ENCODE peak calls at places on chromosomes 7 and 10, in five cellular contexts. Z is body of pancreas, D is stomach, R is A549, K is suprapubic skin. N is an unnamed sample.

GRCh38 chr7:17770710-17771375 is 169.5 kb downstream of the SNX13 start:
- DNase-seq in Z (no peak), D (no peak), R (no peak), K (no peak), N (no peak)

GRCh38 chr10:114350751-114351150 is 53.6 kb downstream of the AFAP1L2 start:
- DNase-seq in Z (no peak), D (no peak), R (no peak), K (no peak), N (no peak)

GRCh38 chr7:27745064-27745583 is 5.2 kb downstream of the TAX1BP1 start:
- DNase-seq in Z (no peak), D (no peak), R (peak), K (no peak), N (peak)

GRCh38 chr10:69268761-69269416 is 9.4 kb upstream of the HK1 start:
- DNase-seq in Z (no peak), D (no peak), R (no peak), K (no peak), N (no peak)

GRCh38 chr10:133094286-133094685 is 6.6 kb downstream of the ADGRA1 start:
- DNase-seq in Z (no peak), D (no peak), R (no peak), K (no peak), N (no peak)

GRCh38 chr10:22251751-22252285 is 34.0 kb upstream of the EBLN1 start:
- DNase-seq in Z (no peak), D (peak), R (peak), K (no peak), N (peak)

GRCh38 chr10:11145498-11145855 is 127.8 kb downstream of the CELF2 start:
- DNase-seq in Z (no peak), D (peak), R (no peak), K (no peak), N (no peak)

GRCh38 chr7:69656890-69657289 is 58.6 kb downstream of the AUTS2 start:
- DNase-seq in Z (no peak), D (no peak), R (no peak), K (peak), N (peak)

GRCh38 chr10:80168111-80168511 is 35.6 kb downstream of the PLAC9 start:
- DNase-seq in Z (no peak), D (no peak), R (no peak), K (no peak), N (no peak)

GRCh38 chr10:112526906-112527305 is 79.9 kb downstream of the VTI1A start:
- DNase-seq in Z (no peak), D (no peak), R (peak), K (no peak), N (no peak)
- TF ChIP-seq POLR2A in Z (no peak), D (no peak), R (no peak), K (no peak), N (no peak)

DNA sequence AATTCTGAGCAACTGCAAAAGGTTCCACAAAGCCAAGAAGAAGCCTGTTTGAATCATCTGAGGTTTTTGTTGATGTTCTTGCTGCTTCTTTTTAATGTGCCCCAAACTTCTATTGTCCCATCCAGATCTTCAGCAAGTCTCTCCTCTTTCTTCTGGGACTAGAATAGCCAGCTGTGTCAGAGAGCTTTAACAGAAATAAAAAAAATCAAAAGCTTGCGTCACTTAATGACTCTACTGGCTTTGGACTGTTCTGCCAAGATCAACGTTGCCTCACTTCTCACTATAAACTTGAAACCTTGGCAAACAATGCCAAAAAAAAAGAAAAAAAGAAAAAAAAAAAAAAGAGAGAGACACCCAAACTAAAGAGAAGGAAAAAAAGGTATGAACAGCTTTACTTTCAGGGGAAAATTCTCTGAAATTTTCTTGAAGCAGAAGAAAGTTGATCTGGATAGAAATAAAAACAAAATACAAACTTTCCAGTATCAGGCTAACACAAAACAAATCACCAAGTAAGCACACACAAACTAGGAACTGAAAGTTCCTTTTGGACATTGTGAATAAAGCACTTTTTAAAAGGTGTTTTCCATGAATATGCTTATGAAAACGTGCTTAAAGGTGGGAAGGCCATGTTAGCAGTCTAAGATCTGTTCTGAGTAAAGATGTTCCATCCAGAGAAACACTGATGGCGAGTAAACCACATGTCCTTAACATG is 14.8 kb downstream of the USP54 start:
- DNase-seq in Z (peak), D (peak), R (peak), K (no peak), N (peak)
- TF ChIP-seq POLR2A in Z (peak), D (peak), R (no peak), K (no peak), N (no peak)

GRCh38 chr10:71611709-71612422 is 107.7 kb downstream of the C10orf105 start:
- DNase-seq in Z (no peak), D (no peak), R (no peak), K (no peak), N (no peak)

GRCh38 chr10:71613877-71614276 is 105.7 kb downstream of the C10orf105 start:
- DNase-seq in Z (no peak), D (no peak), R (no peak), K (no peak), N (no peak)

GRCh38 chr10:71614946-71615345 is 104.6 kb downstream of the C10orf105 start:
- DNase-seq in Z (no peak), D (no peak), R (no peak), K (no peak), N (no peak)

GRCh38 chr10:71611131-71611530 is 108.4 kb downstream of the C10orf105 start:
- DNase-seq in Z (no peak), D (no peak), R (no peak), K (no peak), N (no peak)

DNA sequence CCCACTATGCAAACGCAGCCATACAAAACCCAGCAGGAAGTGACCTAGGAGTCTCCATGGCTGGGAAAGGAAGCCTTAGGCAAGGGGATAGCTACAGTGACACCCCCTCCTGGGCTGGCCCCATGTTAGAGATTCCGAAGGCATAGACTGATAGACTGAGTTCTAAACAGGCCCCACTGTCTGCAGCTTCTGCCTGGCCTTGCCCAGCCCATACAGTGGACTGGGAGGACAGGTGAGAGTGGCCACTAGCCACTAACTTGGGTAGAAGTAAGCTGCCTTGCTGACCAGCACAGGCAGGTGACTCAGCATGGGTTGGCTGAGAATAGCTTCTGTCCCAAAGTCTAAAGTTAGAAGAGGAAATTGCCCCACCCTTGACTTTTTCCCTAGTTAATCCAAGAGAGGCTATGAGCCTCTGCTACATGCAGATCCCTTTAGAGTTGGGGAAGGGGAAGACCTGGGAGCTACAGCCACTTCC is 106.2 kb downstream of the C10orf105 start:
- DNase-seq in Z (no peak), D (peak), R (no peak), K (no peak), N (no peak)
- TF ChIP-seq POLR2A in Z (no peak), D (no peak), R (no peak), K (no peak), N (no peak)

GRCh38 chr7:55488221-55488620 is 84.1 kb downstream of the VOPP1 start:
- DNase-seq in Z (no peak), D (no peak), R (no peak), K (no peak), N (no peak)
- TF ChIP-seq POLR2A in Z (no peak), D (no peak), R (no peak), K (no peak), N (no peak)

GRCh38 chr7:101133621-101134398 is 6.9 kb downstream of the SERPINE1 start:
- DNase-seq in Z (no peak), D (no peak), R (no peak), K (no peak), N (no peak)
- TF ChIP-seq POLR2A in Z (no peak), D (no peak), R (no peak), K (no peak), N (no peak)

GRCh38 chr7:80134536-80135305 is at the start of gene GNAI1:
- DNase-seq in Z (peak), D (peak), R (peak), K (peak), N (peak)
- TF ChIP-seq POLR2A in Z (peak), D (no peak), R (peak), K (no peak), N (peak)

GRCh38 chr10:43203491-43204393 is 63.1 kb downstream of the RASGEF1A start:
- DNase-seq in Z (peak), D (peak), R (peak), K (peak), N (peak)
- TF ChIP-seq POLR2A in Z (no peak), D (no peak), R (no peak), K (no peak), N (no peak)

GRCh38 chr7:1540391-1541271 is 10.1 kb downstream of the MAFK start:
- DNase-seq in Z (no peak), D (no peak), R (peak), K (no peak), N (no peak)
- TF ChIP-seq POLR2A in Z (no peak), D (no peak), R (peak), K (no peak), N (no peak)

GRCh38 chr10:97321807-97322195 is 2.7 kb downstream of the FRAT1 start:
- DNase-seq in Z (no peak), D (no peak), R (no peak), K (no peak), N (no peak)
- TF ChIP-seq POLR2A in Z (no peak), D (no peak), R (no peak), K (no peak), N (no peak)

DNA sequence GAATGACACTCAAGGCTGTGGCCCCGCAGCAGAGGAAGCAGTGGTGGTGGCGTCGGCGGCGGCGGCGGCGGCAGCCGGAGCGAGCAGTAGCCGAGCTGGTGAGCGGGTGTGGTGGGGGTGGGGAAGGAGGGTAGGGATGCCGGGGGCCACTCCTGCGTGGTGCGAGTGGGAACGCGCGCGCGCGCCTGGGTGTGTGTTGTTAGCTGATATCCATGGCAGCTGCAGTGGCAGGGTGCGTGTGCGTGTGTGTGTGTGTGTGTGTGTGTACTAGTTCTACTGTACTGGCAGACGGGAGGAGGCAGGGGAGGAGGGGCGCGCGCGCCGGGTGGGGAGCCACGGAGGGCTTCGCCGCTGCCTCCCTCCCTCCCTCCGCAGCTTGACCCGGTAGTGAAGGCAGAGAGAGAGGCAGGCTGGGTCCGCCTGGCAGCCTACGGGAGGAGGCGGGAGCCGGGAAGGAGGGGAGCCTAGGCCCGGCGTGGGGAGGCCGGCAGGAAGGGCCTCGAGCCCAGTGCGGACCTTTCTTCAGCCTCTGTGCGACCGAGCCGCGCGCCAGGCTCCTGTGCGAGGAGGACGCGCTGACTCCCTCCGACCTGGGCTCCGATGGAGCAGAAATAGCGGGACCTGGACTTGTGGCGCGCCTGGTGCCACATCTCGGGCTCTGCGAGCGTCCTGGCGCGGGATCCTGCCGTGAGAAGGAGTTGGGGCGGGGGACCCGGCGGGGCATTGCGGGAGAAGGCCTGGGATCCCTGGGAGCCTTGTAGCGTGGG is at the start of gene MAGI2:
- DNase-seq in Z (peak), D (peak), R (peak), K (peak), N (peak)
- TF ChIP-seq POLR2A in Z (peak), D (no peak), R (peak), K (peak), N (peak)